ENCODE peak calls at places on chromosome 5, in eight cellular contexts. One of them, this sample, is unnamed.

GRCh38 chr5:138712324-138712723 is 40.9 kb upstream of the CTNNA1 start:
- DNase-seq in NB4: no peak
- DNase-seq in kidney epithelial cell: no peak
- DNase-seq in spleen: no peak
- DNase-seq in Peyer's patch: no peak
- DNase-seq in GM23248: no peak
- DNase-seq in heart left ventricle: no peak
- DNase-seq in coronary artery: no peak
- DNase-seq in this sample: no peak

GRCh38 chr5:39164016-39164415 is 55.3 kb downstream of the FYB1 start:
- DNase-seq in NB4: peak
- DNase-seq in kidney epithelial cell: no peak
- DNase-seq in spleen: peak
- DNase-seq in Peyer's patch: peak
- DNase-seq in GM23248: no peak
- DNase-seq in heart left ventricle: no peak
- DNase-seq in coronary artery: no peak
- DNase-seq in this sample: no peak

GRCh38 chr5:55918097-55919035 is 67.2 kb downstream of the IL31RA start:
- DNase-seq in NB4: no peak
- DNase-seq in kidney epithelial cell: no peak
- DNase-seq in spleen: no peak
- DNase-seq in Peyer's patch: no peak
- DNase-seq in GM23248: no peak
- DNase-seq in heart left ventricle: no peak
- DNase-seq in coronary artery: peak
- DNase-seq in this sample: no peak

GRCh38 chr5:39224196-39224754 is 4.9 kb upstream of the FYB1 start:
- DNase-seq in NB4: peak
- DNase-seq in kidney epithelial cell: no peak
- DNase-seq in spleen: no peak
- DNase-seq in Peyer's patch: no peak
- DNase-seq in GM23248: peak
- DNase-seq in heart left ventricle: peak
- DNase-seq in coronary artery: no peak
- DNase-seq in this sample: no peak

GRCh38 chr5:170126061-170126460 is 20.4 kb downstream of the FOXI1 start:
- DNase-seq in NB4: no peak
- DNase-seq in kidney epithelial cell: no peak
- DNase-seq in spleen: no peak
- DNase-seq in Peyer's patch: no peak
- DNase-seq in GM23248: no peak
- DNase-seq in heart left ventricle: no peak
- DNase-seq in coronary artery: no peak
- DNase-seq in this sample: no peak

GRCh38 chr5:28286566-28286965 is 1248.2 kb upstream of the CDH9 start:
- DNase-seq in NB4: no peak
- DNase-seq in kidney epithelial cell: no peak
- DNase-seq in spleen: no peak
- DNase-seq in Peyer's patch: no peak
- DNase-seq in GM23248: no peak
- DNase-seq in heart left ventricle: no peak
- DNase-seq in coronary artery: no peak
- DNase-seq in this sample: no peak

GRCh38 chr5:149747833-149748366 is 17.8 kb downstream of the PPARGC1B start:
- DNase-seq in NB4: peak
- DNase-seq in kidney epithelial cell: no peak
- DNase-seq in spleen: no peak
- DNase-seq in Peyer's patch: no peak
- DNase-seq in GM23248: no peak
- DNase-seq in heart left ventricle: no peak
- DNase-seq in coronary artery: no peak
- DNase-seq in this sample: no peak

GRCh38 chr5:149062371-149063016 is 368 bp downstream of the SH3TC2 start:
- DNase-seq in NB4: peak
- DNase-seq in kidney epithelial cell: peak
- DNase-seq in spleen: no peak
- DNase-seq in Peyer's patch: no peak
- DNase-seq in GM23248: peak
- DNase-seq in heart left ventricle: peak
- DNase-seq in coronary artery: no peak
- DNase-seq in this sample: no peak

GRCh38 chr5:141369994-141370848 is at the start of gene PCDHGB3:
- DNase-seq in NB4: peak
- DNase-seq in kidney epithelial cell: no peak
- DNase-seq in spleen: no peak
- DNase-seq in Peyer's patch: no peak
- DNase-seq in GM23248: peak
- DNase-seq in heart left ventricle: no peak
- DNase-seq in coronary artery: no peak
- DNase-seq in this sample: no peak

GRCh38 chr5:17154211-17154996 is 63.0 kb upstream of the BASP1 start:
- DNase-seq in NB4: no peak
- DNase-seq in kidney epithelial cell: peak
- DNase-seq in spleen: no peak
- DNase-seq in Peyer's patch: no peak
- DNase-seq in GM23248: peak
- DNase-seq in heart left ventricle: no peak
- DNase-seq in coronary artery: no peak
- DNase-seq in this sample: no peak

GRCh38 chr5:16791036-16791705 is 144.9 kb downstream of the MYO10 start:
- DNase-seq in NB4: peak
- DNase-seq in kidney epithelial cell: no peak
- DNase-seq in spleen: no peak
- DNase-seq in Peyer's patch: no peak
- DNase-seq in GM23248: peak
- DNase-seq in heart left ventricle: no peak
- DNase-seq in coronary artery: no peak
- DNase-seq in this sample: peak

GRCh38 chr5:170570492-170570891 is 66.7 kb downstream of the KCNIP1 start:
- DNase-seq in NB4: no peak
- DNase-seq in kidney epithelial cell: no peak
- DNase-seq in spleen: no peak
- DNase-seq in Peyer's patch: no peak
- DNase-seq in GM23248: no peak
- DNase-seq in heart left ventricle: no peak
- DNase-seq in coronary artery: no peak
- DNase-seq in this sample: no peak

GRCh38 chr5:57002959-57003485 is 51.1 kb upstream of the MIER3 start:
- DNase-seq in NB4: no peak
- DNase-seq in kidney epithelial cell: no peak
- DNase-seq in spleen: no peak
- DNase-seq in Peyer's patch: no peak
- DNase-seq in GM23248: no peak
- DNase-seq in heart left ventricle: no peak
- DNase-seq in coronary artery: no peak
- DNase-seq in this sample: no peak

DNA sequence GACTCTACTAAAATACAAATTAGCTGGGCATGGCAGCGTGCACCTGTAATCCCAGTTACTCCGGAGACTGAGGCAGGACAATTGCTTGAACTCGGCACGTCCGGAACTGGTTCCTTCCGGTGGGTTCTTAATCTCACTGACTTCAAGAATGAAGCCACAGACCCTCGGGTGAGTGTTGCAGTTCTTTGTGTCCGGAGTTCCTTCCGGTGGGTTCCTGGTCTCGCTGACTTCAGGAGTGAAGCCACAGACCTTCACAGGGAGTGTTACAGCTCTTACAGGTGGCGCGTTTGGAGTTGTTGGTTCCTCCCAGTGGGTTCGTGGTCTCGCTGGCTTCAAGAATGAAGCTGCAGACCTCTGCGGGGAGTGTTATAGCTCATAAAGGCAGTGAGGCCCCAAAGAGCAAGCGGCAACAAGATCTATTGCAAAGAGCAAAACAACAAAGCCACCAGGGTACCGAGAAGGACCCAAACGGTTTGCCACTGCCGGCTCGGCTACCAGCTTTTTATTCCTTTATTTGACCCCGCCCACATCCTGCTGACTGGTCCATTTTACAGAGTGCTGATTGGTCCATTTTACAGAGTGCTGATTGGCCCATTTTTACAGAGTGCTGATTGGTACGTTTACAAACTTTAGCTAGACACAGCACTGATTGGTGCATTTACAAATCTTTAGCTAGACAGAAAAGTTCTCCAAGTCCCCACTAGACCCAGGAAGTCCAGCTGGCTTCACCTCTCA is 28.6 kb upstream of the SLC6A19 start:
- DNase-seq in NB4: peak
- DNase-seq in kidney epithelial cell: no peak
- DNase-seq in spleen: no peak
- DNase-seq in Peyer's patch: no peak
- DNase-seq in GM23248: peak
- DNase-seq in heart left ventricle: no peak
- DNase-seq in coronary artery: no peak
- DNase-seq in this sample: no peak
- H3K4me3 ChIP-seq in NB4: no peak
- H3K4me3 ChIP-seq in kidney epithelial cell: no peak
- H3K4me3 ChIP-seq in spleen: no peak
- H3K4me3 ChIP-seq in Peyer's patch: no peak
- H3K4me3 ChIP-seq in GM23248: no peak
- H3K4me3 ChIP-seq in heart left ventricle: no peak
- H3K4me3 ChIP-seq in coronary artery: no peak
- H3K4me3 ChIP-seq in this sample: no peak

DNA sequence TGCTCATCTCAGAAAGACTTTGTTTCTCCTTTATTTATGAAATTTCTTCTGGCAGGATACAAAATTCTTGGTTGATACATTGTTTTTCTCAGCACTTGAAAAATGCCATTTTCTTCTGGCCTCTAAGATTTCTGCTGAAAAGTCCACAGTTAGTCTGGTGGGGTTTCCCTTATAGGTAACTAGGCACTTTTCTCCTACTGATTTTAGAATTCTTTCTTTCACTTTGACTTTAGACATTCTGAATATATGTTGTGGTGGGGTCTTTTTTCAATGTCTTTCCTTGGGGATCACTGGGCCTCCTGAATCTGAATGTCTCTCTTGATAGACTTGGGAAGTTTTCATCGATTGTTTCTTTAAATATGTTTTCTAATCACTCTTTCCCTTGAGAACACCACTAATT is 79.6 kb downstream of the CETN3 start:
- DNase-seq in NB4: no peak
- DNase-seq in kidney epithelial cell: no peak
- DNase-seq in spleen: no peak
- DNase-seq in Peyer's patch: no peak
- DNase-seq in GM23248: no peak
- DNase-seq in heart left ventricle: no peak
- DNase-seq in coronary artery: no peak
- DNase-seq in this sample: no peak
- H3K4me3 ChIP-seq in NB4: no peak
- H3K4me3 ChIP-seq in kidney epithelial cell: no peak
- H3K4me3 ChIP-seq in spleen: no peak
- H3K4me3 ChIP-seq in Peyer's patch: no peak
- H3K4me3 ChIP-seq in GM23248: no peak
- H3K4me3 ChIP-seq in heart left ventricle: no peak
- H3K4me3 ChIP-seq in coronary artery: no peak
- H3K4me3 ChIP-seq in this sample: no peak

DNA sequence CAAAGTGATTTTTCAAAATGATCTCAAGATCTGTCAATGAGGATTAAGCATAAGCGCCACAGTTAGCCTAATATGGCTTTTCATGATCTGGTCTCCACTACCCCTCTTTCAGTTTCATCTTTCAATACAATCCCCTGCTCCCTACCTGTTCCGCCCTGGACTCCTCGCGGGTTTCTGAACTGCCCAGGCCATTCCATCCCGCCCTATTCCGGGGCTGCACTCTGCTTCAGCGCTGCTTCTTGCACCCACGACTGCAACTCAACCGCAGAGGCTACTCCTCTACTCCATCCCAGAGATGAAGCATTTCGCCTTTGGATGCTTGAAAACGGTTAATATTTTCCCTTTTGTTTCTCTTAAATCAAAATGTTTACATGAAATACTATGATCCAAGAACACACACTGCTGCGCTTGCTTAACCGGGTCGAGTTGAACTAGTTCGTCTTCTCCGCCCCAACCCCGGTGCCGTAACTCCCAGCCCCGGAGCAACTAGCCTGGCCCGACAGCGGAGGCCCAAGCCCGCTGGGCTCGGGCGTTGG is 716 bp upstream of the OTULIN start:
- DNase-seq in NB4: no peak
- DNase-seq in kidney epithelial cell: no peak
- DNase-seq in spleen: peak
- DNase-seq in Peyer's patch: peak
- DNase-seq in GM23248: peak
- DNase-seq in heart left ventricle: no peak
- DNase-seq in coronary artery: no peak
- DNase-seq in this sample: peak
- H3K4me3 ChIP-seq in NB4: peak
- H3K4me3 ChIP-seq in kidney epithelial cell: peak
- H3K4me3 ChIP-seq in spleen: peak
- H3K4me3 ChIP-seq in Peyer's patch: peak
- H3K4me3 ChIP-seq in GM23248: peak
- H3K4me3 ChIP-seq in heart left ventricle: peak
- H3K4me3 ChIP-seq in coronary artery: peak
- H3K4me3 ChIP-seq in this sample: peak

GRCh38 chr5:1315018-1315708 is 20.3 kb upstream of the TERT start:
- DNase-seq in NB4: no peak
- DNase-seq in kidney epithelial cell: no peak
- DNase-seq in spleen: peak
- DNase-seq in Peyer's patch: no peak
- DNase-seq in GM23248: no peak
- DNase-seq in heart left ventricle: no peak
- DNase-seq in coronary artery: peak
- DNase-seq in this sample: no peak
- H3K4me3 ChIP-seq in NB4: no peak
- H3K4me3 ChIP-seq in kidney epithelial cell: no peak
- H3K4me3 ChIP-seq in spleen: no peak
- H3K4me3 ChIP-seq in Peyer's patch: no peak
- H3K4me3 ChIP-seq in GM23248: no peak
- H3K4me3 ChIP-seq in heart left ventricle: no peak
- H3K4me3 ChIP-seq in coronary artery: no peak
- H3K4me3 ChIP-seq in this sample: no peak

DNA sequence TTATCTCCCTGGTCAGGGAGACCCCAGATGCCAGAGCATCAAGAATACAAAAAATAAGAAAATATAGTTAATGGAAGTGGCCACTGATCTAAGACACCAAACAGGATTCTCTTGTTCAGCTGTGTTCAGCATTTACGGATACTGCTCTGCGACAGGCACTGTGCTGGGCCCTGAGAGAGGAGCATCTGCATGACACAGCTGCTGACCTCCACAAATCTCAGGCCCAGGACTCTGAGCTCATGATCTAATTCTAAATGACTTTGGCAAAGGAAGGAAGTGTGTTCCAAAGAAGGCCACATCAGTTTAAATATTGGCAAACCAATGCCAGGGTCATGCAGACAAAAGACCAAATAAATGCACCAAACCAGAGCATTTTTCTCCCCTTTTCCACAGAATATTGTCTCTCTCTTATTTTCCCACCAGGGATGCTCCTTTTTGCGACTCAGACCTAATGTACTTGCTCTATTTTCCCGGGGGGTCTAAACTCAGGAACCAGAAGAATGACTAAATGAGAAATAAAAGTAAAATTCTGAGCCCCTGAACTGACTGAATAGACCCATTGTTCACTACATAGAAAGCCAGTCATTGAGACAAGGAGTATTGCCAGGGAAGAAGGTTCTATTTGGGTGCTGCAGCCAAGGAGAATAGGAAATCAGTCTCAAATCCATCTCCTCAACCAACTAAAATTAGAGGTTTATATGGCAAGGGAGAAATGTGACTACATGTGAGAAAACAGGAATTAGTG is 1.4 kb upstream of the AGGF1 start:
- DNase-seq in NB4: no peak
- DNase-seq in kidney epithelial cell: no peak
- DNase-seq in spleen: no peak
- DNase-seq in Peyer's patch: no peak
- DNase-seq in GM23248: no peak
- DNase-seq in heart left ventricle: no peak
- DNase-seq in coronary artery: no peak
- DNase-seq in this sample: no peak
- H3K4me3 ChIP-seq in NB4: no peak
- H3K4me3 ChIP-seq in kidney epithelial cell: no peak
- H3K4me3 ChIP-seq in spleen: no peak
- H3K4me3 ChIP-seq in Peyer's patch: no peak
- H3K4me3 ChIP-seq in GM23248: no peak
- H3K4me3 ChIP-seq in heart left ventricle: no peak
- H3K4me3 ChIP-seq in coronary artery: no peak
- H3K4me3 ChIP-seq in this sample: no peak

This sample was measured in H7.